ENCODE peak calls at places on chromosomes 13 and 19, in four cellular contexts. D, G, F and P are unnamed samples.

GRCh38 chr19:36508325-36508724 is 19.0 kb upstream of the ZNF566 start:
- DNase-seq in G (no peak), F (no peak), D (no peak), P (no peak)

GRCh38 chr13:27954406-27954851 is 14.7 kb downstream of the CDX2 start:
- DNase-seq in F (no peak), G (no peak), D (peak), P (no peak)

GRCh38 chr19:40612831-40613668 is 11.9 kb downstream of the LTBP4 start:
- DNase-seq in G (no peak), D (no peak), F (peak), P (no peak)

GRCh38 chr19:51146751-51147150 is 4.7 kb downstream of the SIGLEC7 start:
- DNase-seq in F (no peak), D (no peak), G (no peak), P (no peak)

GRCh38 chr13:50319603-50320296 is 304.5 kb downstream of the KCNRG start:
- DNase-seq in D (peak), G (peak), F (no peak), P (no peak)

GRCh38 chr19:35741216-35741541 is 1.1 kb downstream of the IGFLR1 start:
- DNase-seq in F (no peak), G (no peak), D (no peak), P (no peak)

GRCh38 chr19:31338069-31338767 is 11.0 kb downstream of the TSHZ3 start:
- DNase-seq in G (peak), F (peak), D (peak), P (peak)

GRCh38 chr13:92717857-92718256 is 508.8 kb upstream of the GPC6 start:
- DNase-seq in G (no peak), D (no peak), F (no peak), P (no peak)

GRCh38 chr19:50269653-50270052 is 59.5 kb downstream of the KCNC3 start:
- DNase-seq in F (no peak), G (no peak), D (no peak), P (no peak)

GRCh38 chr19:47095707-47096704 is 17.6 kb downstream of the ZC3H4 start:
- DNase-seq in G (no peak), D (no peak), F (no peak), P (no peak)

GRCh38 chr13:112730157-112730671 is 40.4 kb downstream of the ATP11A start:
- DNase-seq in F (no peak), G (no peak), D (peak), P (no peak)

GRCh38 chr19:35027851-35028599 is 2.2 kb upstream of the SCN1B start:
- DNase-seq in D (peak), F (no peak), G (peak), P (no peak)

GRCh38 chr13:72290962-72291681 is 424.1 kb upstream of the DACH1 start:
- DNase-seq in D (peak), F (no peak), G (no peak), P (no peak)

DNA sequence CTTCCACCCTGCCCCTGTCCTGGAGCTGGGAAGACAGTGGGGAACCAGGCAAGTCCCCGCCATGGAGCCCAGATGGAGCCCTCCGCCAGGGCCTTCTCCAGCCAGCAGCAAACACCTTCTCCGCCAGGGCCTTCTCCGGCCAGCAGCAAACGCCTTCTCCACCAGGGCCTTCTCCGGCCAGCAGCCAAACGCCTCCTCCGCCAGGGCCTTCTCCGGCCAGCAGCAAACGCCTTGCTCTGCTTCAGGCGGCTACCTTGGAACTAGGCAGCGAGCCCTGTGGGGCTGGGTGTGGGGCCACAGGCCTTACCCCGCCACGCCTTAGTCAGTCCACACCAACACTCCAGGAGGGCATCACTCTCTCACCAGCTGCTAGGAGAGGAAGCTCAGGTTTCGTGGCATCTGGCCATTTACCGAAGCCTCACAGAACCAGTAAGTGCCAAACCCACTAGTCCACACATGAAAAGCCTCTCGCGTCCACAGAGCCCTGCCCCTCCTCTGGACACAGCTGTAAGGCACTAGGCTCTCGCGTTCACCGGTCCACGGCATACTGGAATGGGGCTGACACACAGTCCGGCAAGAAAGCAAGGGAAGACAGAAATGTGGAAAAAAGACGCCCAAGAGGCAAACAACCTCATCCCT is 41.0 kb downstream of the MLLT1 start:
- DNase-seq in G (peak), D (peak), F (no peak), P (no peak)
- TF ChIP-seq CTCF in G (no peak), D (no peak), F (no peak), P (no peak)

GRCh38 chr13:42216422-42216735 is 55.6 kb upstream of the AKAP11 start:
- DNase-seq in D (no peak), F (no peak), G (no peak), P (no peak)
- TF ChIP-seq CTCF in D (no peak), F (no peak), G (no peak), P (no peak)

DNA sequence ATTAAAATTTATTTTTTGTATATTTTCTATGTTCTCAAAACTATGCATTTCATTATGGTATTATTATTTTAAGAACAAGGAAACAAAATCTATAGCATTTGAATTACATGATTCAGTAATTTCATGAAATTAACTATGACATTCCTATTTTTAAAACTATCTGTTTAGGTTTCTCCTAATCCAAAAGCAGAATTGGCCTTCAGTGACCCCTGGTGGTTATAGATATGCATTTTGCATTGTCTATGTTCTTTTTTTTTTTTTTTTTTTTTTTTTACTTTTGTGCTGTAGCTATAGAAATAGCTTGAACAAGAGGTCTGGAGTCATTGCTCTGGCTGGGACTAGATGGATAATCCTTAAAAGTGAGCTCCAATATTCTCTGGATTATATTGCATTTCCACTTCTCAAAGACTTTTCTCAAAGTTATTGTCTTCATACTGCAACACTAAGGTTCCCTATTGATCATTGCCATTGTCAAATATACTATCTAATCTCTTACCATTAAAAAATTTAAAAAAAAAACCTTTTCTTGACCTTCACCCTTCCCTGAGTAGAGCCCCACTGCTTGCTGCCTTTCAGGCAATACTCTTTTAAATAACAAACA is 15.9 kb upstream of the DNAJC3 start:
- DNase-seq in G (peak), F (peak), D (peak), P (no peak)
- TF ChIP-seq CTCF in G (peak), F (peak), D (peak), P (peak)

GRCh38 chr19:38653028-38653571 is 5.7 kb downstream of the ACTN4 start:
- DNase-seq in F (no peak), G (peak), D (peak), P (no peak)
- TF ChIP-seq CTCF in F (no peak), G (no peak), D (no peak), P (no peak)

DNA sequence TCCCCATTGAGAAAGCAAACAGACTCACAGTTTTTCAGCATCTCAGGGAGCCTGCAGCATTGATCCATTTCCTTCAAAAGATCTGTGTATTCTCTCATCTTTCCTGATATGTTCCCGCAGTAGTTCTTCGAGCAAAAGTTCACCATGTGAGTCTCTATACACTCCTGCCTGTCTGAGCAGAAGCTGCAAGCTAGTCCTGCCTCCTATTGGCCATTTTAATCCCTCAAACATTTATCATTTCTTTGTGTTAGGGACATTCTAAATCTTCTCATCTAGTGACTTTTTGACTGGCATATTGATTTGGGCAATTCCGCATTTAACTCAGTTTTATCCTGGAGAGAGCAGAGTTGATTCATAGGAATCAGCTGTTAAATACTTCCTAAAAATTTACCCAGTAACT is 660.4 kb upstream of the KLF12 start:
- DNase-seq in F (no peak), D (no peak), G (no peak), P (no peak)
- TF ChIP-seq CTCF in F (no peak), D (no peak), G (peak), P (no peak)

GRCh38 chr19:4580021-4580901 is 20.8 kb upstream of the SEMA6B start:
- DNase-seq in F (no peak), D (no peak), G (no peak), P (no peak)
- TF ChIP-seq CTCF in F (no peak), D (peak), G (no peak), P (peak)

GRCh38 chr13:95987841-95988240 is 65.4 kb downstream of the UGGT2 start:
- DNase-seq in G (no peak), F (no peak), D (no peak), P (no peak)
- TF ChIP-seq CTCF in G (no peak), F (no peak), D (no peak), P (no peak)

GRCh38 chr13:65456150-65456912 is 1773.8 kb downstream of the PCDH9 start:
- DNase-seq in F (no peak), G (peak), D (no peak), P (no peak)

GRCh38 chr13:65460136-65460535 is 1770.0 kb downstream of the PCDH9 start:
- DNase-seq in G (peak), D (no peak), F (no peak), P (no peak)

GRCh38 chr13:65453982-65454381 is 1776.2 kb downstream of the PCDH9 start:
- DNase-seq in D (no peak), F (no peak), G (no peak), P (no peak)

GRCh38 chr13:65454403-65454802 is 1775.7 kb downstream of the PCDH9 start:
- DNase-seq in D (no peak), F (no peak), G (no peak), P (no peak)
- TF ChIP-seq CTCF in D (no peak), F (no peak), G (no peak), P (no peak)